ENCODE peak calls at places on chromosomes 4 and X, in eight cellular contexts. M is substantia nigra, S is MM.1S, W is head of caudate nucleus, G is HTR-8/SVneo, J is NCI-H524 treated with DMSO at 0.1 percent for 48 hours, O is AG10803, Z is dorsolateral prefrontal cortex. Y is an unnamed sample.

GRCh38 chr4:182745268-182745667 is 171.9 kb downstream of the DCTD start:
- DNase-seq in M (no peak), S (no peak), W (no peak), G (peak; percentile 23), J (no peak), O (no peak), Z (no peak), Y (no peak)

GRCh38 chr4:120718979-120719566 is 203.5 kb downstream of the PRDM5 start:
- DNase-seq in M (no peak), S (peak; percentile 87), W (no peak), G (peak; percentile 10), J (no peak), O (peak; percentile 67), Z (no peak), Y (peak; percentile 52)

GRCh38 chrX:100994352-100995281 is 25.1 kb downstream of the ARL13A start:
- DNase-seq in M (no peak), S (no peak), W (no peak), G (peak; percentile 10), J (no peak), O (peak; percentile 42), Z (no peak), Y (peak; percentile 23)

GRCh38 chr4:23890369-23891063 is 669 bp upstream of the PPARGC1A start:
- DNase-seq in M (no peak), S (no peak), W (no peak), G (no peak), J (no peak), O (no peak), Z (peak; percentile 20), Y (no peak)

GRCh38 chrX:29043751-29044150 is 456.5 kb downstream of the IL1RAPL1 start:
- DNase-seq in M (no peak), S (no peak), W (no peak), G (no peak), J (peak; percentile 73), O (no peak), Z (no peak), Y (no peak)

GRCh38 chrX:26558719-26559386 is 342.9 kb downstream of the MAGEB5 start:
- DNase-seq in M (no peak), S (no peak), W (no peak), G (no peak), J (no peak), O (no peak), Z (no peak), Y (no peak)

GRCh38 chrX:2188316-2188715 is 312.5 kb downstream of the DHRSX start:
- DNase-seq in M (no peak), S (no peak), W (no peak), G (no peak), J (no peak), O (no peak), Z (no peak), Y (peak; percentile 2)

GRCh38 chrX:45347877-45348675 is 147.4 kb upstream of the DIPK2B start:
- DNase-seq in M (no peak), S (no peak), W (no peak), G (no peak), J (no peak), O (peak; percentile 86), Z (no peak), Y (no peak)

GRCh38 chr4:105184316-105184988 is 37.8 kb downstream of the TET2 start:
- DNase-seq in M (no peak), S (no peak), W (no peak), G (no peak), J (no peak), O (no peak), Z (no peak), Y (no peak)

GRCh38 chrX:20300822-20301221 is 34.1 kb upstream of the RPS6KA3 start:
- DNase-seq in M (no peak), S (no peak), W (no peak), G (no peak), J (peak; percentile 45), O (no peak), Z (no peak), Y (no peak)

GRCh38 chr4:1403591-1404572 is 2.4 kb downstream of the NKX1-1 start:
- DNase-seq in M (no peak), S (no peak), W (no peak), G (no peak), J (no peak), O (no peak), Z (no peak), Y (no peak)

GRCh38 chr4:76659103-76659490 is 224.1 kb downstream of the SHROOM3 start:
- DNase-seq in M (no peak), S (no peak), W (no peak), G (no peak), J (peak; percentile 12), O (no peak), Z (peak; percentile 11), Y (peak; percentile 53)

GRCh38 chr4:1030559-1030958 is 19.1 kb downstream of the FGFRL1 start:
- DNase-seq in M (no peak), S (no peak), W (no peak), G (no peak), J (no peak), O (no peak), Z (no peak), Y (no peak)

GRCh38 chr4:155542415-155542814 is 124.2 kb upstream of the GUCY1A1 start:
- DNase-seq in M (no peak), S (no peak), W (no peak), G (no peak), J (no peak), O (no peak), Z (no peak), Y (no peak)

GRCh38 chr4:47862297-47862696 is 24.4 kb upstream of the CORIN start:
- DNase-seq in M (no peak), S (no peak), W (no peak), G (no peak), J (no peak), O (peak; percentile 59), Z (no peak), Y (peak; percentile 55)

GRCh38 chr4:53638919-53639318 is 47.6 kb upstream of the LNX1 start:
- DNase-seq in M (no peak), S (no peak), W (no peak), G (no peak), J (no peak), O (no peak), Z (no peak), Y (no peak)

GRCh38 chr4:17324431-17324830 is 187.5 kb downstream of the QDPR start:
- DNase-seq in M (no peak), S (peak; percentile 63), W (peak; percentile 51), G (no peak), J (no peak), O (peak; percentile 72), Z (no peak), Y (peak; percentile 59)

GRCh38 chr4:78560296-78560963 is 8.9 kb downstream of the ANXA3 start:
- DNase-seq in M (no peak), S (no peak), W (no peak), G (peak; percentile 34), J (no peak), O (peak; percentile 78), Z (no peak), Y (peak; percentile 73)

GRCh38 chrX:30156880-30157560 is 58.3 kb upstream of the MAGEB2 start:
- DNase-seq in M (no peak), S (no peak), W (no peak), G (no peak), J (no peak), O (no peak), Z (no peak), Y (no peak)

GRCh38 chr4:139311909-139312308 is 9.6 kb upstream of the NDUFC1 start:
- DNase-seq in M (no peak), S (no peak), W (no peak), G (no peak), J (no peak), O (no peak), Z (no peak), Y (no peak)

GRCh38 chrX:19097553-19097952 is 24.7 kb downstream of the ADGRG2 start:
- DNase-seq in M (no peak), S (no peak), W (no peak), G (no peak), J (no peak), O (no peak), Z (no peak), Y (no peak)

GRCh38 chr4:29423836-29424721 is 1296.1 kb upstream of the PCDH7 start:
- DNase-seq in M (no peak), S (no peak), W (no peak), G (peak; percentile 55), J (no peak), O (peak; percentile 25), Z (no peak), Y (peak; percentile 90)

Y was measured in HFFc6.